ENCODE peak calls at places on chromosomes 4 and X, in eight cellular contexts. B, V, Y, Q, M, F, G and J are unnamed samples.
A peak's percentile ranks its signal among the peaks of the same experiment; 100 is the strongest.

GRCh38 chr4:186999676-187000075 is 276.0 kb upstream of the FAT1 start:
- DNase-seq in B (no peak), V (no peak), Y (no peak), Q (no peak), M (no peak), F (no peak), G (peak; percentile 44), J (no peak)

GRCh38 chr4:2451036-2451520 is 17.8 kb upstream of the RNF4 start:
- DNase-seq in B (no peak), V (no peak), Y (no peak), Q (no peak), M (no peak), F (no peak), G (no peak), J (no peak)

GRCh38 chr4:155495572-155496293 is 119.0 kb upstream of the MAP9 start:
- DNase-seq in B (no peak), V (no peak), Y (no peak), Q (no peak), M (peak; percentile 8), F (no peak), G (no peak), J (no peak)

GRCh38 chrX:2664497-2664896 is 26.6 kb upstream of the CD99 start:
- DNase-seq in B (no peak), V (no peak), Y (no peak), Q (no peak), M (peak; percentile 83), F (no peak), G (peak; percentile 46), J (no peak)

GRCh38 chr4:89617256-89617655 is 219.7 kb downstream of the SNCA start:
- DNase-seq in B (no peak), V (no peak), Y (no peak), Q (no peak), M (no peak), F (no peak), G (no peak), J (no peak)

GRCh38 chr4:87521757-87522374 is 7.3 kb downstream of the SPARCL1 start:
- DNase-seq in B (no peak), V (no peak), Y (peak; percentile 46), Q (peak; percentile 86), M (peak; percentile 43), F (no peak), G (peak; percentile 49), J (no peak)

GRCh38 chr4:145734576-145735329 is 54.8 kb downstream of the C4orf51 start:
- DNase-seq in B (no peak), V (no peak), Y (no peak), Q (peak; percentile 98), M (peak; percentile 97), F (no peak), G (peak; percentile 99), J (no peak)

GRCh38 chr4:183968931-183969330 is 63.8 kb downstream of the STOX2 start:
- DNase-seq in B (no peak), V (no peak), Y (no peak), Q (no peak), M (no peak), F (no peak), G (no peak), J (no peak)

GRCh38 chr4:3826247-3827172 is 60.3 kb downstream of the ADRA2C start:
- DNase-seq in B (no peak), V (no peak), Y (no peak), Q (no peak), M (no peak), F (no peak), G (no peak), J (no peak)

GRCh38 chrX:13283968-13284914 is 35.6 kb downstream of the ATXN3L start:
- DNase-seq in B (no peak), V (no peak), Y (no peak), Q (peak; percentile 90), M (peak; percentile 48), F (no peak), G (peak; percentile 57), J (no peak)

GRCh38 chr4:2393353-2394270 is 24.8 kb downstream of the ZFYVE28 start:
- DNase-seq in B (no peak), V (no peak), Y (no peak), Q (no peak), M (peak; percentile 30), F (no peak), G (peak; percentile 28), J (no peak)

GRCh38 chr4:148557793-148558192 is 115.6 kb upstream of the NR3C2 start:
- DNase-seq in B (no peak), V (no peak), Y (no peak), Q (no peak), M (no peak), F (no peak), G (no peak), J (no peak)

GRCh38 chr4:88446124-88446523 is 10.8 kb upstream of the HERC5 start:
- DNase-seq in B (no peak), V (no peak), Y (no peak), Q (peak; percentile 46), M (peak; percentile 22), F (no peak), G (peak; percentile 9), J (no peak)

GRCh38 chr4:55291227-55291629 is 54.8 kb upstream of the SRD5A3 start:
- DNase-seq in B (no peak), V (no peak), Y (no peak), Q (no peak), M (peak; percentile 33), F (no peak), G (peak; percentile 25), J (no peak)